ENCODE peak calls at places on chromosomes 1 and 21, in five cellular contexts. One of them, this sample, is unnamed.
A peak's percentile ranks its signal among the peaks of the same experiment; 100 is the strongest.

GRCh38 chr1:93196591-93196990 is 16.1 kb downstream of the CCDC18 start:
- DNase-seq in CD8-positive, alpha-beta T cell: no peak
- DNase-seq in GM23338: no peak
- DNase-seq in spleen: no peak
- DNase-seq in left lung: no peak
- DNase-seq in this sample: no peak

GRCh38 chr1:233015965-233016364 is 65.6 kb downstream of the NTPCR start:
- DNase-seq in GM23338: no peak
- DNase-seq in CD8-positive, alpha-beta T cell: no peak
- DNase-seq in left lung: no peak
- DNase-seq in spleen: no peak
- DNase-seq in this sample: no peak

GRCh38 chr1:27591622-27592021 is 12.3 kb downstream of the AHDC1 start:
- DNase-seq in left lung: no peak
- DNase-seq in GM23338: no peak
- DNase-seq in CD8-positive, alpha-beta T cell: no peak
- DNase-seq in spleen: no peak
- DNase-seq in this sample: no peak

GRCh38 chr1:61951731-61952585 is 209.7 kb downstream of the PATJ start:
- DNase-seq in CD8-positive, alpha-beta T cell: no peak
- DNase-seq in left lung: no peak
- DNase-seq in spleen: no peak
- DNase-seq in GM23338: peak; percentile 83
- DNase-seq in this sample: no peak

GRCh38 chr21:41928621-41929220 is 25.1 kb downstream of the C2CD2 start:
- DNase-seq in left lung: peak; percentile 40
- DNase-seq in CD8-positive, alpha-beta T cell: no peak
- DNase-seq in spleen: peak; percentile 65
- DNase-seq in GM23338: no peak
- DNase-seq in this sample: peak; percentile 16

GRCh38 chr1:115727706-115728249 is 40.7 kb downstream of the CASQ2 start:
- DNase-seq in spleen: no peak
- DNase-seq in left lung: peak; percentile 82
- DNase-seq in CD8-positive, alpha-beta T cell: no peak
- DNase-seq in GM23338: no peak
- DNase-seq in this sample: no peak

GRCh38 chr1:31036749-31037500 is 28.6 kb downstream of the PUM1 start:
- DNase-seq in left lung: no peak
- DNase-seq in GM23338: no peak
- DNase-seq in spleen: no peak
- DNase-seq in CD8-positive, alpha-beta T cell: no peak
- DNase-seq in this sample: no peak

GRCh38 chr1:207309775-207310273 is 11.7 kb upstream of the CD55 start:
- DNase-seq in left lung: peak; percentile 44
- DNase-seq in spleen: no peak
- DNase-seq in CD8-positive, alpha-beta T cell: no peak
- DNase-seq in GM23338: peak; percentile 35
- DNase-seq in this sample: no peak

GRCh38 chr1:168477792-168478191 is 66.0 kb downstream of the XCL2 start:
- DNase-seq in left lung: no peak
- DNase-seq in GM23338: no peak
- DNase-seq in CD8-positive, alpha-beta T cell: no peak
- DNase-seq in spleen: no peak
- DNase-seq in this sample: no peak

GRCh38 chr1:211653907-211654553 is 21.4 kb downstream of the NEK2 start:
- DNase-seq in CD8-positive, alpha-beta T cell: no peak
- DNase-seq in spleen: no peak
- DNase-seq in GM23338: no peak
- DNase-seq in left lung: no peak
- DNase-seq in this sample: no peak

GRCh38 chr1:1157426-1157913 is 16.2 kb upstream of the TTLL10 start:
- DNase-seq in spleen: peak; percentile 92
- DNase-seq in left lung: peak; percentile 92
- DNase-seq in CD8-positive, alpha-beta T cell: peak; percentile 57
- DNase-seq in GM23338: peak; percentile 81
- DNase-seq in this sample: peak; percentile 22

GRCh38 chr1:20110679-20111078 is 8.7 kb downstream of the PLA2G2D start:
- DNase-seq in GM23338: no peak
- DNase-seq in spleen: no peak
- DNase-seq in CD8-positive, alpha-beta T cell: no peak
- DNase-seq in left lung: no peak
- DNase-seq in this sample: no peak

GRCh38 chr1:163066686-163067085 is 2.5 kb upstream of the RGS4 start:
- DNase-seq in left lung: no peak
- DNase-seq in CD8-positive, alpha-beta T cell: no peak
- DNase-seq in GM23338: no peak
- DNase-seq in spleen: no peak
- DNase-seq in this sample: no peak

GRCh38 chr1:61639218-61639617 is 85.7 kb downstream of the TM2D1 start:
- DNase-seq in CD8-positive, alpha-beta T cell: no peak
- DNase-seq in GM23338: no peak
- DNase-seq in left lung: no peak
- DNase-seq in spleen: no peak
- DNase-seq in this sample: no peak

GRCh38 chr1:3023994-3024393 is 2.7 kb downstream of the ACTRT2 start:
- DNase-seq in CD8-positive, alpha-beta T cell: no peak
- DNase-seq in GM23338: peak; percentile 43
- DNase-seq in left lung: no peak
- DNase-seq in spleen: no peak
- DNase-seq in this sample: no peak

GRCh38 chr21:46627726-46628125 is 7.7 kb upstream of the PRMT2 start:
- DNase-seq in spleen: no peak
- DNase-seq in left lung: no peak
- DNase-seq in CD8-positive, alpha-beta T cell: no peak
- DNase-seq in GM23338: no peak
- DNase-seq in this sample: no peak

GRCh38 chr1:42305639-42306038 is 29.4 kb downstream of the FOXJ3 start:
- DNase-seq in GM23338: no peak
- DNase-seq in CD8-positive, alpha-beta T cell: no peak
- DNase-seq in left lung: no peak
- DNase-seq in spleen: no peak
- DNase-seq in this sample: no peak

GRCh38 chr1:167173516-167174184 is 47.0 kb upstream of the POU2F1 start:
- DNase-seq in left lung: no peak
- DNase-seq in GM23338: no peak
- DNase-seq in CD8-positive, alpha-beta T cell: no peak
- DNase-seq in spleen: no peak
- DNase-seq in this sample: no peak

GRCh38 chr1:119298687-119299086 is 69.9 kb upstream of the HAO2 start:
- DNase-seq in CD8-positive, alpha-beta T cell: no peak
- DNase-seq in spleen: no peak
- DNase-seq in left lung: no peak
- DNase-seq in GM23338: no peak
- DNase-seq in this sample: no peak

GRCh38 chr21:35984654-35985366 is 75.5 kb downstream of the SETD4 start:
- DNase-seq in CD8-positive, alpha-beta T cell: no peak
- DNase-seq in GM23338: peak; percentile 45
- DNase-seq in spleen: no peak
- DNase-seq in left lung: no peak
- DNase-seq in this sample: no peak

GRCh38 chr1:43975249-43975961 is 645 bp downstream of the ATP6V0B start:
- DNase-seq in CD8-positive, alpha-beta T cell: peak; percentile 56
- DNase-seq in spleen: peak; percentile 95
- DNase-seq in left lung: peak; percentile 90
- DNase-seq in GM23338: peak; percentile 56
- DNase-seq in this sample: peak; percentile 60

GRCh38 chr1:27122652-27123051 is 32.3 kb downstream of the SLC9A1 start:
- DNase-seq in left lung: peak; percentile 85
- DNase-seq in spleen: no peak
- DNase-seq in GM23338: peak; percentile 34
- DNase-seq in CD8-positive, alpha-beta T cell: no peak
- DNase-seq in this sample: no peak

GRCh38 chr1:235953801-235954200 is 87.1 kb upstream of the LYST start:
- DNase-seq in CD8-positive, alpha-beta T cell: no peak
- DNase-seq in GM23338: no peak
- DNase-seq in spleen: no peak
- DNase-seq in left lung: no peak
- DNase-seq in this sample: no peak

GRCh38 chr1:154937051-154937987 is 800 bp upstream of the PMVK start:
- DNase-seq in GM23338: peak; percentile 95
- DNase-seq in CD8-positive, alpha-beta T cell: peak; percentile 96
- DNase-seq in spleen: peak; percentile 96
- DNase-seq in left lung: peak; percentile 94
- DNase-seq in this sample: peak; percentile 96

GRCh38 chr1:241642593-241642944 is 2.4 kb upstream of the CHML start:
- DNase-seq in CD8-positive, alpha-beta T cell: no peak
- DNase-seq in left lung: no peak
- DNase-seq in spleen: no peak
- DNase-seq in GM23338: no peak
- DNase-seq in this sample: no peak

DNA sequence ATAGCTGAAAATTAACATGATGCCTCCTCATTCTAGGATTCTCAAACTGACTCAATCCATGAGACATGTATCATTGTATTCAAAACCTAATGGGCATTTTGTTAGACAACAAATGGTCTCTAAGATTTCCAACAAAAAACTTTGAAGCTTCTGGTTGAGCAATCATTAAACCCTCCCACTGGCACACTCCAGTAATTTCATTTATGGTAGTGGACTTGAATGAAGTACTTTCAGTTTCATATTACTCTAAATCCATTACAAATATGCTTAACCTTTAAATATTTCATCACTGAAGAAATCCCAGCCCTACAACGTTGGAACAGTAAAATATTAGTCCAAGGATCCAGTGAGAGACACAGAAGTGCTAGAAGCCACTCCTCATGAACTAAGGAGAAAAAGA is 43.5 kb downstream of the GBP6 start:
- DNase-seq in left lung: no peak
- DNase-seq in CD8-positive, alpha-beta T cell: no peak
- DNase-seq in GM23338: no peak
- DNase-seq in spleen: no peak
- DNase-seq in this sample: no peak
- H3K4me3 ChIP-seq in left lung: peak overlapping the region; percentile 43
- H3K4me3 ChIP-seq in CD8-positive, alpha-beta T cell: peak overlapping the region; percentile 24
- H3K4me3 ChIP-seq in GM23338: no peak overlapping the region
- H3K4me3 ChIP-seq in spleen: peak overlapping the region; percentile 9
- H3K4me3 ChIP-seq in this sample: peak overlapping the region; percentile 31

GRCh38 chr1:178337091-178337726 is 159.6 kb downstream of the CLEC20A start:
- DNase-seq in left lung: no peak
- DNase-seq in CD8-positive, alpha-beta T cell: no peak
- DNase-seq in GM23338: no peak
- DNase-seq in spleen: no peak
- DNase-seq in this sample: no peak

GRCh38 chr1:178344513-178345077 is 152.2 kb downstream of the CLEC20A start:
- DNase-seq in GM23338: peak; percentile 85
- DNase-seq in left lung: no peak
- DNase-seq in spleen: no peak
- DNase-seq in CD8-positive, alpha-beta T cell: no peak
- DNase-seq in this sample: no peak

GRCh38 chr1:178339834-178340233 is 156.9 kb downstream of the CLEC20A start:
- DNase-seq in left lung: no peak
- DNase-seq in GM23338: no peak
- DNase-seq in spleen: no peak
- DNase-seq in CD8-positive, alpha-beta T cell: no peak
- DNase-seq in this sample: no peak

GRCh38 chr1:178345238-178345637 is 151.5 kb downstream of the CLEC20A start:
- DNase-seq in left lung: no peak
- DNase-seq in CD8-positive, alpha-beta T cell: no peak
- DNase-seq in GM23338: no peak
- DNase-seq in spleen: no peak
- DNase-seq in this sample: no peak

GRCh38 chr1:178341218-178341956 is 155.4 kb downstream of the CLEC20A start:
- DNase-seq in left lung: peak; percentile 69
- DNase-seq in CD8-positive, alpha-beta T cell: no peak
- DNase-seq in spleen: no peak
- DNase-seq in GM23338: peak; percentile 98
- DNase-seq in this sample: no peak
- H3K4me1 ChIP-seq in left lung: peaks cover 21% of the 10 kb centered on the region
- H3K4me1 ChIP-seq in CD8-positive, alpha-beta T cell: no peaks in the 10 kb centered on the region
- H3K4me1 ChIP-seq in spleen: no peaks in the 10 kb centered on the region
- H3K4me1 ChIP-seq in GM23338: peaks cover 41% of the 10 kb centered on the region
- H3K4me1 ChIP-seq in this sample: no peaks in the 10 kb centered on the region

DNA sequence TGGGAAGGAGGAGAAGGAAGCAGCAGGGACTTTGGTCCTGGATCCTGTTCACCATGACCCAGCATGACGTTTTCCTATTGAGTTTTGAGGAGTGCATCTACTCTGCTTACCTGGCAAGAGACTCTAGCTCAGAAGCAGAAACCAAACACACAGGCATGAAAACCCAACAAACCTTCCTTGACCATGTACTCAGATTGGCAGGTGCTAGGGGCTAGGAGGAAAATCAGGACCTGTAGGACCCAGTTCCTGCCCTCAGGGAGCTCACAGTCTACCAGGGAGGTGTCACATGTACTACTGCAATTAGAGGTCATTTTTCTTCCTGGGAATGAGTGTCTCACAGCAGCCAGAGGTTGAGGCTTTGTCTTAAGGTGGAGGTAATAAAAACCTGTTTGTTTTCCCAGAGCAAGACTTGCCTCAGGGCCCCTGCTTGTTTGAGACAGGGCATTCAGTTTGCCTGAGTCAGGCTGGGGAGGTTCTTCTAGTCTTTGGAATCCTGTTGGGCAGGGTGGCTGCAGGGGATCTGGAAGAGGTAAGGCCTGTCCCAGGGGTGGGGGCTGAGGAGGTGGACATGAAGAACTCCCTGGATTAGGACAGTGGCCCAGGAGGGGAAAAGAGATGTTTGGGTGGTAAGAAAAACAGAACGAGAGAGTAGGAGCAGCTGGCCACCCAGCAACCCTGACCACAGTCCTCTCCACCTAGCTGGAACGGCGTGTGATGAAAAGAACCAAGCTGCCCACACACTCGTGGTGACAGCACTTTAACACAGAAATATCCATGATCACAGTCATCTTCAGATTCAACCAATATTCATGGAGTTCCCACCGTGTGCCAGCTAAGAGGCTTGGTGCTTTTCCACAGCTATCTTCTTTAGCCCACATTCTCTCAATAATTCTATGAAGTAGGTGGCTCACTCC is 30.8 kb downstream of the IER5 start:
- DNase-seq in GM23338: no peak
- DNase-seq in CD8-positive, alpha-beta T cell: no peak
- DNase-seq in left lung: no peak
- DNase-seq in spleen: no peak
- DNase-seq in this sample: no peak
- H3K27ac ChIP-seq in GM23338: no peak overlapping the region
- H3K27ac ChIP-seq in CD8-positive, alpha-beta T cell: no peak overlapping the region
- H3K27ac ChIP-seq in left lung: no peak overlapping the region
- H3K27ac ChIP-seq in spleen: no peak overlapping the region
- H3K27ac ChIP-seq in this sample: no peak overlapping the region

DNA sequence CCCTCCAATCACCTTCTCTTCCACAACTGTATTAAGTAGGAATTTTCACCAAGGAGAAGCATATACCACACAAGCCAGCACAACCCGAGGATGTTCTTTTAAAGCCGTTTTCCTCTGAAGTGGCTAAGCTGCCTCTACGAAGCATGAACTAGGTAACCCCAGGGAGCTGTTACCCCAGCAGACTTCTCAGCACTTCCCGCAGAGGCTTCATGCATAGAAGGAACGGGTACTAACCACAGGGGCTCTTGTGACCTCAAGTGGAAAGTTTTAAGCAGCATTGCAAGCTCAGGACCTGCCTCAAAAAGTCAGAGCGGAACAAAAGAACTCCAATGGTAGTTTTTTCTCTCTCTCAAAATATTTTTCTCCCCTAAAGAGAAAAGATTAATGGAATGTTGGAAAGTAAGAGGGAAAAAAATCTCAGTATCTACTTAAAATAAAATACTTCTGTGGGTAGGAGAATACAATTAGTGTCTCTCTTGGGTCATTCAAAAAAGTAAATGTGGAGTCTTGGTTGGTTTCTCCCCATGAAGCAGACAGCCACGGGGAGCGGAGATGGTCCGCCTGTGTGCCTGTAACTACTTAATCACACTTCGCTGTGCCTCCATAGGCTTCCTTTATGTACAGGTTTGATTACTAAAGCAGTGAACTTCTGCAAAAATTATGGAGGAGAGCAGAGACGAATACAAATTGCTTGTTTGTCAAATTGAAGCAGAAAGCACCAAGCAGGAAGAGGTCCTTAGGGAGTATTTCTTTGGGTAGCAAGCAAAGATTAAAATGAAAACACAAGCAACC is 40.9 kb downstream of the STX6 start:
- DNase-seq in CD8-positive, alpha-beta T cell: peak; percentile 62
- DNase-seq in GM23338: peak; percentile 49
- DNase-seq in left lung: no peak
- DNase-seq in spleen: no peak
- DNase-seq in this sample: peak; percentile 37
- H3K4me3 ChIP-seq in CD8-positive, alpha-beta T cell: no peak overlapping the region
- H3K4me3 ChIP-seq in GM23338: no peak overlapping the region
- H3K4me3 ChIP-seq in left lung: no peak overlapping the region
- H3K4me3 ChIP-seq in spleen: no peak overlapping the region
- H3K4me3 ChIP-seq in this sample: no peak overlapping the region

This sample was measured in naive thymus-derived CD4-positive, alpha-beta T cell.